ENCODE peak calls at places on chromosomes 2 and 18, in four cellular contexts. K is AG09319, R is A549, O is lower lobe of right lung. M is an unnamed sample.

GRCh38 chr2:10266133-10266620 is 36.5 kb upstream of the HPCAL1 start:
- DNase-seq in K (no peak), R (no peak), O (no peak), M (no peak)

GRCh38 chr2:158745067-158745865 is 49.9 kb upstream of the DAPL1 start:
- DNase-seq in O (no peak), K (peak), R (peak), M (peak)

GRCh38 chr18:71630686-71631085 is 913.5 kb downstream of the CBLN2 start:
- DNase-seq in K (no peak), O (no peak), R (no peak), M (no peak)

GRCh38 chr2:3001595-3002184 is 375.9 kb downstream of the EIPR1 start:
- DNase-seq in O (no peak), K (no peak), R (no peak), M (peak)

GRCh38 chr18:7059276-7059675 is 58.3 kb downstream of the LAMA1 start:
- DNase-seq in R (no peak), K (no peak), O (no peak), M (no peak)

GRCh38 chr2:178187861-178188260 is 6.5 kb upstream of the OSBPL6 start:
- DNase-seq in R (no peak), K (no peak), O (no peak), M (no peak)

GRCh38 chr2:161384864-161385263 is 31.2 kb upstream of the TBR1 start:
- DNase-seq in K (no peak), R (no peak), O (no peak), M (no peak)

GRCh38 chr2:190023860-190024259 is 38.7 kb downstream of the MSTN start:
- DNase-seq in R (peak), O (no peak), K (no peak), M (peak)

GRCh38 chr2:207676827-207677354 is 34.5 kb upstream of the CCNYL1 start:
- DNase-seq in R (peak), K (peak), O (no peak), M (no peak)

GRCh38 chr18:62523631-62524442 is 1.0 kb downstream of the ZCCHC2 start:
- DNase-seq in O (peak), R (peak), K (no peak), M (peak)

GRCh38 chr2:219430633-219431615 is 3.7 kb upstream of the SPEG start:
- DNase-seq in K (no peak), O (no peak), R (no peak), M (peak)

GRCh38 chr2:171712051-171712450 is 24.8 kb downstream of the DYNC1I2 start:
- DNase-seq in R (no peak), K (peak), O (no peak), M (no peak)

GRCh38 chr2:7919510-7919909 is 762.3 kb upstream of the ID2 start:
- DNase-seq in O (no peak), K (no peak), R (no peak), M (no peak)

GRCh38 chr2:158724803-158725271 is 70.3 kb upstream of the DAPL1 start:
- DNase-seq in R (peak), K (no peak), O (no peak), M (peak)

GRCh38 chr2:88692187-88692586 is 714 bp downstream of the RPIA start:
- DNase-seq in K (no peak), O (peak), R (peak), M (peak)

GRCh38 chr2:238790126-238790820 is 57.6 kb upstream of the TWIST2 start:
- DNase-seq in O (no peak), K (no peak), R (no peak), M (no peak)

GRCh38 chr2:227038550-227039189 is 125.3 kb downstream of the COL4A4 start:
- DNase-seq in O (no peak), R (no peak), K (no peak), M (no peak)

GRCh38 chr18:49127606-49128190 is 176.9 kb upstream of the SMAD7 start:
- DNase-seq in O (no peak), K (no peak), R (no peak), M (no peak)

DNA sequence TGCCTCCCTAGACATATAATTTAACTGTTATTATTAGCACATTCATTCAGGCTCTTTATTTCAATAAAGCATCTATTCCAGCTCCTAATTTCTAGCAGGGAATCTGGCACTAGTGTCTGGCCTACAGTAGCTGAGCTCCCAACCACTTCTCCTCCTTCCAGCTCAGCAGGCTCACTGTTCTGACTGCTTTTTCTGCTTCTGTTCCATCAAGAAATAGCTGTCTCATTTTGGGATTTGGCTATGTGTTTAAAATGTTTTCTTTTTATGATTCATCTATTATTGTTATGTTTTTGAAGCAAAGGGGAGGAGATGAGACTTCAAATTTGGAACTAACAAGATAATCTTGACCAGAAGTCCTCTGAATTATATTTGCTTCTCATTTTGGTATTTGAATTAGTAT is 172.7 kb upstream of the SMAD7 start:
- DNase-seq in R (no peak), K (no peak), O (no peak), M (no peak)
- TF ChIP-seq CTCF in R (no peak), K (no peak), O (no peak), M (no peak)

DNA sequence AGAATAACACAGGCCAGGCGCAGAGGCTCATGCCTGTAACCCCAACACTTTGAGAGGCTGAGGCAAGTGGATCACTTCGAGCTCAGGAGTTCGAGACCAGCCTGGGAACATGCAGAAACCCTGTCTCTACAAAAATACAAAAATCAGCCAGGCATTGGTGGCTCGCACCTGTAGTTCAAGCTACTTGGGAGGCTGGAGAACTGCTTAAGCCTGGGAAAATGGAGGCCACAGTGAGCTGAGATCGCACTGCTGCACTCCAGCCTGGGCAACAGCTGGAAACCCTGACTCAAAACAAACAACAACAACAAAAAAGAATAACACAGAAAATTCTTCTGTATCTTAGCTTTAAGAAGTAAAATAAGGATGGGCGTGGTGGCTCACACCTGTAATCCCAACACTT is 440.3 kb downstream of the LRATD1 start:
- DNase-seq in K (no peak), O (no peak), R (no peak), M (no peak)
- TF ChIP-seq CTCF in K (no peak), O (no peak), R (no peak), M (no peak)

GRCh38 chr2:27736890-27737204 is 34.7 kb upstream of the MRPL33 start:
- DNase-seq in K (no peak), R (no peak), O (no peak), M (no peak)

GRCh38 chr2:27734305-27734704 is 37.2 kb upstream of the MRPL33 start:
- DNase-seq in R (no peak), K (no peak), O (no peak), M (no peak)

GRCh38 chr2:27737676-27738348 is 33.7 kb upstream of the MRPL33 start:
- DNase-seq in K (no peak), O (no peak), R (no peak), M (no peak)

GRCh38 chr2:27736031-27736889 is 35.3 kb upstream of the MRPL33 start:
- DNase-seq in K (no peak), O (no peak), R (no peak), M (no peak)

GRCh38 chr2:27735263-27735904 is 36.1 kb upstream of the MRPL33 start:
- DNase-seq in O (peak), R (no peak), K (peak), M (peak)
- TF ChIP-seq CTCF in O (no peak), R (no peak), K (no peak), M (no peak)

DNA sequence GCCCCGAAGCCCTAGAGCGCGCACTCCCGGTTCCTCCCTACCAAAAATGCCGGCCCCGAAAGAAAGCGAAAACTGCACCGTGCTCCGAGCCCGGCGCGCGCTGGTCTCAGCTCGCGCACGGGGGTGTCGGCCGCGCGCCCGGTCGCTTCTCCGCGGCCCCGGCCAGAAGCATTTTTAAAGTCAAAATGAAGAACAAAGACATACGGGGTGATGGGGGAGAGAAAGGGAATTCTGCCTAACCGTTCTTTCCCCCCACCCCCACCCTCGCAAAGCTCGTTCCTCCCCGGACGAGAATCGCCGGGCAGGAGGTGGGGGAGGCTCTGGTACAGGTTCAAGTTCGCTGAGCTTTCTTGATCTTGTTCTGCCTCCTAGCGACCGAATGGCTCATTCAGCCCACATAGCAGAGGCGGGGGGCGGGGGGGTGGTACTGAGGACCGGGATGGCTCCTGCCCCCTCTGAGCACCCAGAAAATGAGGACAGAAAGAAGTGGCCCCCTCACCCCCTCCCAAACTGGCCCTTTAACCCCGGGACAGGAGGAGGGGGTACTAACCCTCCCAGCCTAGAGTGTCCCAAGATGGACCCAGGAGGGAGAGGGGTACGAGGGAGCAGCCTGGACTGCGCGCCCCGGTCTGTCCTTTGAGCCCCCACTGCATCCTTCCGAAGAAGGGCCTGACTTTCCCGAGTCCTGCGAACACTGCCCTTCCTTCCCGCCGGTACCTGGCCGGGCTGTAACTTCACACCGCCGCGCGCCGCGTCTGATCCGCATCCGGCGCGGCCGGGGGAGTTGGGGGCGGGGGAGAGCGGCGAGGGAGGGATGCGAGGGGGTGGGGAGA is 3.1 kb downstream of the BCL11A start:
- DNase-seq in O (peak), K (peak), R (peak), M (peak)
- TF ChIP-seq CTCF in O (peak), K (peak), R (peak), M (peak)